ENCODE peak calls at places on chromosomes 4 and X, in four cellular contexts. One of them, this sample, is unnamed.

GRCh38 chr4:53777244-53777984 is 186.1 kb upstream of the LNX1 start:
- DNase-seq in GM12878: no peak
- DNase-seq in IMR-90: peak
- DNase-seq in A549: peak
- DNase-seq in this sample: no peak

GRCh38 chrX:70478521-70478920 is 33.9 kb downstream of the DLG3 start:
- DNase-seq in A549: no peak
- DNase-seq in GM12878: no peak
- DNase-seq in IMR-90: no peak
- DNase-seq in this sample: no peak

GRCh38 chr4:153223935-153224334 is 19.7 kb downstream of the TRIM2 start:
- DNase-seq in GM12878: no peak
- DNase-seq in A549: no peak
- DNase-seq in IMR-90: peak
- DNase-seq in this sample: no peak

GRCh38 chr4:1050486-1051213 is 39.2 kb downstream of the FGFRL1 start:
- DNase-seq in A549: no peak
- DNase-seq in IMR-90: no peak
- DNase-seq in GM12878: no peak
- DNase-seq in this sample: peak

GRCh38 chr4:186881521-186882220 is 158.0 kb upstream of the FAT1 start:
- DNase-seq in GM12878: no peak
- DNase-seq in A549: no peak
- DNase-seq in IMR-90: peak
- DNase-seq in this sample: no peak

GRCh38 chrX:71565634-71566033 is 12.6 kb upstream of the GCNA start:
- DNase-seq in GM12878: no peak
- DNase-seq in A549: no peak
- DNase-seq in IMR-90: no peak
- DNase-seq in this sample: no peak

GRCh38 chrX:126165401-126165720 is 728 bp downstream of the DCAF12L2 start:
- DNase-seq in A549: no peak
- DNase-seq in GM12878: no peak
- DNase-seq in IMR-90: no peak
- DNase-seq in this sample: peak

GRCh38 chr4:138238521-138239292 is 3.4 kb downstream of the SLC7A11 start:
- DNase-seq in GM12878: no peak
- DNase-seq in IMR-90: no peak
- DNase-seq in A549: no peak
- DNase-seq in this sample: no peak

GRCh38 chr4:40986375-40986774 is 228.0 kb downstream of the APBB2 start:
- DNase-seq in A549: no peak
- DNase-seq in GM12878: no peak
- DNase-seq in IMR-90: no peak
- DNase-seq in this sample: no peak

GRCh38 chr4:47827339-47828047 is 10.4 kb downstream of the CORIN start:
- DNase-seq in GM12878: no peak
- DNase-seq in A549: no peak
- DNase-seq in IMR-90: no peak
- DNase-seq in this sample: no peak

GRCh38 chrX:107000013-107000515 is at the start of gene MORC4:
- DNase-seq in GM12878: no peak
- DNase-seq in A549: peak
- DNase-seq in IMR-90: peak
- DNase-seq in this sample: peak

GRCh38 chr4:15778191-15778741 is at the start of gene CD38:
- DNase-seq in A549: peak
- DNase-seq in IMR-90: no peak
- DNase-seq in GM12878: peak
- DNase-seq in this sample: peak

GRCh38 chrX:147737690-147738089 is 174.0 kb upstream of the FMR1 start:
- DNase-seq in A549: no peak
- DNase-seq in GM12878: no peak
- DNase-seq in IMR-90: no peak
- DNase-seq in this sample: no peak

GRCh38 chrX:133337250-133337649 is 78.0 kb downstream of the GPC4 start:
- DNase-seq in GM12878: no peak
- DNase-seq in IMR-90: no peak
- DNase-seq in A549: no peak
- DNase-seq in this sample: no peak

GRCh38 chr4:37666625-37667071 is 19.5 kb downstream of the RELL1 start:
- DNase-seq in A549: peak
- DNase-seq in IMR-90: peak
- DNase-seq in GM12878: no peak
- DNase-seq in this sample: no peak

GRCh38 chr4:42488114-42488513 is 90.8 kb downstream of the SHISA3 start:
- DNase-seq in IMR-90: no peak
- DNase-seq in A549: no peak
- DNase-seq in GM12878: peak
- DNase-seq in this sample: no peak

GRCh38 chr4:176584031-176584430 is 208.7 kb downstream of the VEGFC start:
- DNase-seq in GM12878: no peak
- DNase-seq in A549: no peak
- DNase-seq in IMR-90: peak
- DNase-seq in this sample: no peak

GRCh38 chr4:54877006-54877405 is 219.2 kb downstream of the KIT start:
- DNase-seq in IMR-90: peak
- DNase-seq in GM12878: no peak
- DNase-seq in A549: no peak
- DNase-seq in this sample: no peak

GRCh38 chr4:128721896-128722295 is 87.6 kb upstream of the JADE1 start:
- DNase-seq in GM12878: no peak
- DNase-seq in A549: no peak
- DNase-seq in IMR-90: no peak
- DNase-seq in this sample: no peak

GRCh38 chr4:94603170-94603747 is 151.5 kb downstream of the PDLIM5 start:
- DNase-seq in IMR-90: peak
- DNase-seq in GM12878: no peak
- DNase-seq in A549: peak
- DNase-seq in this sample: no peak

GRCh38 chr4:93730760-93731159 is 97.8 kb upstream of the ATOH1 start:
- DNase-seq in IMR-90: no peak
- DNase-seq in A549: no peak
- DNase-seq in GM12878: no peak
- DNase-seq in this sample: no peak

GRCh38 chrX:153771686-153772607 is 7.9 kb downstream of the PLXNB3 start:
- DNase-seq in A549: no peak
- DNase-seq in IMR-90: no peak
- DNase-seq in GM12878: no peak
- DNase-seq in this sample: no peak

GRCh38 chr4:114435118-114435517 is 163.5 kb upstream of the UGT8 start:
- DNase-seq in A549: no peak
- DNase-seq in GM12878: no peak
- DNase-seq in IMR-90: no peak
- DNase-seq in this sample: no peak

GRCh38 chrX:71532078-71532752 is 689 bp upstream of the OGT start:
- DNase-seq in A549: peak
- DNase-seq in GM12878: no peak
- DNase-seq in IMR-90: peak
- DNase-seq in this sample: no peak

GRCh38 chr4:113445286-113445685 is 316.3 kb downstream of the CAMK2D start:
- DNase-seq in IMR-90: peak
- DNase-seq in GM12878: no peak
- DNase-seq in A549: peak
- DNase-seq in this sample: no peak

DNA sequence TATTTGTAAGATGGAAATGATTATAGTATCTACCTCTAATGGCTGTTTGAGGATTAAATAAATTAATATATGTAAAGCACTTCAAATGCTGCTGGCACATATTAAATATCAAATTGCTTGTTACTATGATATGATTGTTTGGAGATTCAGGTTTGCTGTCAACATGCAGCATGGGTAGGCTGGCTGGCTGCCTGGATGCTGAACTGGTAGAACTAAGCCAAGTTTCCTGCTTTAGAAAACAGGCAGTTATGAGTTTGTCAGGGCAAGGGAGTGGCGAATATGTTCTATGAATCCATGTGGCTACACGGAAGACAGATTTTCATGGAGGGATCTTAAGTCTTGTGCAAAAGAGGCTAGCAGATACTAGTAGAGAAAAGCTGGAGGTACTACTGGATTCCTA is 239.6 kb downstream of the GBA3 start:
- DNase-seq in A549: no peak
- DNase-seq in GM12878: no peak
- DNase-seq in IMR-90: no peak
- DNase-seq in this sample: no peak
- TF ChIP-seq RFX5 in A549: no peak
- TF ChIP-seq RFX5 in GM12878: no peak
- TF ChIP-seq RFX5 in IMR-90: no peak
- TF ChIP-seq RFX5 in this sample: no peak

GRCh38 chrX:18654873-18655836 is 16.8 kb downstream of the RS1 start:
- DNase-seq in IMR-90: no peak
- DNase-seq in GM12878: no peak
- DNase-seq in A549: no peak
- DNase-seq in this sample: no peak
- TF ChIP-seq RFX5 in IMR-90: no peak
- TF ChIP-seq RFX5 in GM12878: no peak
- TF ChIP-seq RFX5 in A549: no peak
- TF ChIP-seq RFX5 in this sample: no peak

GRCh38 chrX:19728915-19729314 is 158.5 kb downstream of the SH3KBP1 start:
- DNase-seq in GM12878: no peak
- DNase-seq in IMR-90: no peak
- DNase-seq in A549: no peak
- DNase-seq in this sample: no peak

GRCh38 chrX:19725545-19726102 is 161.8 kb downstream of the SH3KBP1 start:
- DNase-seq in IMR-90: peak
- DNase-seq in A549: peak
- DNase-seq in GM12878: no peak
- DNase-seq in this sample: no peak

GRCh38 chrX:19731307-19731706 is 156.1 kb downstream of the SH3KBP1 start:
- DNase-seq in A549: no peak
- DNase-seq in GM12878: no peak
- DNase-seq in IMR-90: no peak
- DNase-seq in this sample: no peak

GRCh38 chrX:19729761-19730160 is 157.6 kb downstream of the SH3KBP1 start:
- DNase-seq in A549: no peak
- DNase-seq in IMR-90: no peak
- DNase-seq in GM12878: no peak
- DNase-seq in this sample: no peak

DNA sequence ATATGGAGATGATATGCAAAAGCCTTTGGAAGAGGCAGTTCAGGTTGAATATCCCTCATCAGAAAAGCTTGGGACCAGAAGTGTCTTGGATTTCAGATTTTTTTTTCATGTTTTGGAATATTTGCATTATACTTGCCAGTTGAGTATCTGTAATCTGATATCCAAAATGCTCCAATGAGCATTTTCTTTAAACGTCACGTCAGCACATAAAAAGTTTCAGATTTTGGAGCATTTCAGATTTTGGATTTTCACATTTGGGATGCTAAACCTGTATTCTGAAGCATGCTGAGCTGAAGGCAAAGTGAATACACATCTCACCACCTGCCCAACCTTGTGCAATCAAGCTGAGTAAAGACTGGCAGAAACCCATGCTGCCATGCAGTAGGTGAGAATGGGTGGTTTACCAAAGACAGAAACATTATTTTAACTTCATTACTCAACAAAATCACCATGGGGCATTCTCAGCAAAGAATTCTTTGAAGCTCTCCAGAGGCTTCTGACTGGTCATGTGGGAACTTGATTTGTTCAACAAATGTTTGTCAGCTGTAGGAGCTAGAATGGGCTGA is 159.2 kb downstream of the SH3KBP1 start:
- DNase-seq in IMR-90: no peak
- DNase-seq in A549: no peak
- DNase-seq in GM12878: no peak
- DNase-seq in this sample: no peak
- TF ChIP-seq RFX5 in IMR-90: no peak
- TF ChIP-seq RFX5 in A549: no peak
- TF ChIP-seq RFX5 in GM12878: no peak
- TF ChIP-seq RFX5 in this sample: no peak

GRCh38 chrX:101287402-101287801 is 3.7 kb downstream of the TAF7L start:
- DNase-seq in A549: peak
- DNase-seq in IMR-90: peak
- DNase-seq in GM12878: peak
- DNase-seq in this sample: no peak

GRCh38 chrX:101291204-101291603 is at the start of gene TAF7L:
- DNase-seq in A549: no peak
- DNase-seq in IMR-90: no peak
- DNase-seq in GM12878: no peak
- DNase-seq in this sample: no peak
- TF ChIP-seq RFX5 in A549: no peak
- TF ChIP-seq RFX5 in IMR-90: no peak
- TF ChIP-seq RFX5 in GM12878: no peak
- TF ChIP-seq RFX5 in this sample: no peak

GRCh38 chr4:155179216-155179615 is 29.2 kb upstream of the NPY2R start:
- DNase-seq in IMR-90: no peak
- DNase-seq in GM12878: no peak
- DNase-seq in A549: peak
- DNase-seq in this sample: no peak
- TF ChIP-seq RFX5 in IMR-90: no peak
- TF ChIP-seq RFX5 in GM12878: no peak
- TF ChIP-seq RFX5 in A549: no peak
- TF ChIP-seq RFX5 in this sample: no peak